ENCODE peak calls at places on chromosomes 2 and 18, in four cellular contexts. A, V, P and W are unnamed samples. For H3K4me1, the result is how much of the 10 kb centered on the place peaks cover.

GRCh38 chr18:59220164-59220783 is 316 bp downstream of the GRP start:
- DNase-seq in A (peak), V (no peak), P (no peak), W (no peak)

GRCh38 chr2:20422679-20423271 is 24.1 kb upstream of the RHOB start:
- DNase-seq in A (peak), V (peak), P (no peak), W (no peak)

GRCh38 chr2:62197017-62197586 is 1.2 kb downstream of the B3GNT2 start:
- DNase-seq in A (no peak), V (peak), P (peak), W (no peak)

GRCh38 chr18:58025733-58026132 is 18.3 kb upstream of the NEDD4L start:
- DNase-seq in A (no peak), V (no peak), P (no peak), W (no peak)

GRCh38 chr2:128305555-128306080 is 13.1 kb downstream of the HS6ST1 start:
- DNase-seq in A (no peak), V (no peak), P (peak), W (no peak)

GRCh38 chr2:158120102-158120501 is 18.4 kb downstream of the UPP2 start:
- DNase-seq in A (no peak), V (no peak), P (no peak), W (peak)

GRCh38 chr18:13377496-13377895 is 158.9 kb downstream of the LDLRAD4 start:
- DNase-seq in A (no peak), V (no peak), P (no peak), W (no peak)

GRCh38 chr2:161606327-161606726 is 17.9 kb upstream of the SLC4A10 start:
- DNase-seq in A (no peak), V (no peak), P (no peak), W (no peak)

GRCh38 chr2:5057895-5058294 is 634.3 kb upstream of the SOX11 start:
- DNase-seq in A (no peak), V (no peak), P (no peak), W (peak)

GRCh38 chr2:61855178-61855523 is 1.3 kb upstream of the FAM161A start:
- DNase-seq in A (no peak), V (no peak), P (no peak), W (no peak)

GRCh38 chr2:16273111-16273510 is 332.8 kb downstream of the MYCN start:
- DNase-seq in A (no peak), V (no peak), P (no peak), W (no peak)

GRCh38 chr2:227808936-227809335 is 4.7 kb upstream of the CCL20 start:
- DNase-seq in A (no peak), V (no peak), P (no peak), W (no peak)

GRCh38 chr2:227802882-227803281 is 10.8 kb upstream of the CCL20 start:
- DNase-seq in A (no peak), V (no peak), P (no peak), W (no peak)

GRCh38 chr2:227804970-227805369 is 8.7 kb upstream of the CCL20 start:
- DNase-seq in A (no peak), V (no peak), P (no peak), W (peak)

DNA sequence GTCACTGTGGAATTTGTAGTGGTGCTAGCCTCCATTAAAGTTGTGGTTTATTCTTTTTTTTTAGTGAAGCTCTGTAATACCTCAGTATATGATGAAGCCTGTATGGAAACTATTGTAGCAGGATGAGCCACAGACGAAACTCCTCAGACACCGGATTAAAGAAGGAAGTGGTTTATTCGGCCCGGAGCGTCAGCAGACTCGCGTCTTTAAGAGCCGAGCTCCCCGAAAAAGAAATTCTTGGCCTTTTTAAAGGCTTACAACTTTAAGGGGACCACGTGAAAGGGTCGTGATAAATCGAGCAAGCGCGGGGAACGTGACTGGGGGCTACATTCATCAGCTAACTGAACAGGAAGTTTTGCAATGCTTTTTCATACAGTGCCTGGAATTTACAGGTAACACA is 8.1 kb upstream of the CCL20 start:
- DNase-seq in A (no peak), V (no peak), P (no peak), W (peak)
- H3K4me1 ChIP-seq in A (under half), V (under half), P (under half), W (under half)

GRCh38 chr2:190840572-190841172 is 39.9 kb upstream of the GLS start:
- DNase-seq in A (no peak), V (no peak), P (no peak), W (no peak)
- H3K4me1 ChIP-seq in A (under half), V (under half), P (under half), W (under half)

GRCh38 chr2:241314181-241314932 is 1.1 kb downstream of the HDLBP start:
- DNase-seq in A (peak), V (no peak), P (no peak), W (no peak)
- H3K4me1 ChIP-seq in A (under half), V (half or more), P (under half), W (under half)

GRCh38 chr2:186518945-186519344 is 32.9 kb downstream of the ZC3H15 start:
- DNase-seq in A (no peak), V (no peak), P (no peak), W (peak)
- H3K4me1 ChIP-seq in A (under half), V (under half), P (under half), W (under half)

GRCh38 chr2:67570626-67571025 is 173.5 kb downstream of the ETAA1 start:
- DNase-seq in A (no peak), V (no peak), P (no peak), W (no peak)
- H3K4me1 ChIP-seq in A (under half), V (under half), P (under half), W (under half)

GRCh38 chr2:101149241-101150192 is 1.7 kb downstream of the TBC1D8 start:
- DNase-seq in A (peak), V (no peak), P (no peak), W (no peak)

GRCh38 chr2:101148777-101149176 is 2.4 kb downstream of the TBC1D8 start:
- DNase-seq in A (no peak), V (no peak), P (no peak), W (no peak)

GRCh38 chr2:101147062-101147461 is 4.1 kb downstream of the TBC1D8 start:
- DNase-seq in A (no peak), V (no peak), P (no peak), W (no peak)

GRCh38 chr2:101146535-101146934 is 4.6 kb downstream of the TBC1D8 start:
- DNase-seq in A (no peak), V (no peak), P (no peak), W (no peak)

DNA sequence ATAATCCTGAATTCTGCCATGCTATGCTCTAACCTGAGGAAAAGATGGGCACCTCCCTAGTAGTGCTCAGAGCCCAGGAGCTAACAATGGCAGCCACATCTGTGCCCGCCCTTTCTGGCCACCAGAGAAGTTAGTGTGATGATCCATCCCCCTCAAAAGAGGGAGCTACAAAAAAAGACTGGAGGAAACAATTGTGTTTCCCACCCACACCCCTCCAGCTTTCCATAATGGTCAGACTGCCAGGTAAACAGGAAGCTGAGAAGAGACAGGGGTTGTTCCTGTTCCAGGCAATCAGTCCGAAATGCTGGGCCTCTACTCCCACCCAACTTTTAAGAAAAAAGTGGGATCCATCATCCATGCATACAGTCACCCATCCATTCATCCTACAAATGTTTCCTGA is 3.2 kb downstream of the TBC1D8 start:
- DNase-seq in A (no peak), V (no peak), P (no peak), W (no peak)
- H3K4me1 ChIP-seq in A (half or more), V (half or more), P (under half), W (under half)

GRCh38 chr2:119232666-119232993 is 9.0 kb downstream of the STEAP3 start:
- DNase-seq in A (no peak), V (no peak), P (no peak), W (no peak)
- H3K4me1 ChIP-seq in A (under half), V (under half), P (under half), W (under half)

GRCh38 chr2:64862001-64862397 is 127.2 kb upstream of the SLC1A4 start:
- DNase-seq in A (no peak), V (no peak), P (no peak), W (no peak)

GRCh38 chr2:64860936-64861335 is 128.3 kb upstream of the SLC1A4 start:
- DNase-seq in A (no peak), V (no peak), P (no peak), W (no peak)

GRCh38 chr2:64861338-64862000 is 127.7 kb upstream of the SLC1A4 start:
- DNase-seq in A (no peak), V (no peak), P (no peak), W (no peak)

GRCh38 chr2:64859208-64860161 is 129.7 kb upstream of the SLC1A4 start:
- DNase-seq in A (peak), V (peak), P (peak), W (peak)

GRCh38 chr2:64860321-64860751 is 128.9 kb upstream of the SLC1A4 start:
- DNase-seq in A (no peak), V (no peak), P (peak), W (no peak)
- H3K4me1 ChIP-seq in A (under half), V (half or more), P (under half), W (under half)